ENCODE peak calls at places on chromosomes 12 and 14, in nine cellular contexts. One of them, this sample, is unnamed.

GRCh38 chr12:125330645-125331341 is 265.6 kb downstream of the AACS start:
- DNase-seq in testis: peak; percentile 82
- DNase-seq in HepG2: peak; percentile 5
- DNase-seq in A549: peak; percentile 44
- DNase-seq in uterus: peak; percentile 22
- DNase-seq in IMR-90: no peak
- DNase-seq in suprapubic skin: peak; percentile 65
- DNase-seq in stomach: peak; percentile 63
- DNase-seq in Peyer's patch: peak; percentile 19
- DNase-seq in this sample: peak; percentile 18

GRCh38 chr14:20751963-20752562 is 6.4 kb downstream of the EDDM3A start:
- DNase-seq in uterus: no peak
- DNase-seq in stomach: no peak
- DNase-seq in HepG2: no peak
- DNase-seq in testis: no peak
- DNase-seq in suprapubic skin: no peak
- DNase-seq in Peyer's patch: no peak
- DNase-seq in A549: peak; percentile 17
- DNase-seq in IMR-90: no peak
- DNase-seq in this sample: no peak

GRCh38 chr12:1533602-1534304 is 60.6 kb downstream of the FBXL14 start:
- DNase-seq in A549: no peak
- DNase-seq in uterus: no peak
- DNase-seq in stomach: no peak
- DNase-seq in Peyer's patch: no peak
- DNase-seq in suprapubic skin: no peak
- DNase-seq in HepG2: no peak
- DNase-seq in IMR-90: peak; percentile 43
- DNase-seq in testis: no peak
- DNase-seq in this sample: peak; percentile 77

GRCh38 chr14:72513994-72514659 is 379.8 kb downstream of the DPF3 start:
- DNase-seq in Peyer's patch: no peak
- DNase-seq in uterus: no peak
- DNase-seq in testis: no peak
- DNase-seq in stomach: no peak
- DNase-seq in HepG2: peak; percentile 7
- DNase-seq in suprapubic skin: no peak
- DNase-seq in IMR-90: peak; percentile 73
- DNase-seq in A549: peak; percentile 44
- DNase-seq in this sample: no peak

GRCh38 chr14:69281450-69282169 is 21.7 kb downstream of the GALNT16 start:
- DNase-seq in uterus: no peak
- DNase-seq in testis: no peak
- DNase-seq in IMR-90: peak; percentile 5
- DNase-seq in Peyer's patch: no peak
- DNase-seq in suprapubic skin: no peak
- DNase-seq in stomach: no peak
- DNase-seq in HepG2: no peak
- DNase-seq in A549: no peak
- DNase-seq in this sample: no peak

GRCh38 chr14:93039649-93040315 is 75.9 kb downstream of the ITPK1 start:
- DNase-seq in testis: no peak
- DNase-seq in A549: no peak
- DNase-seq in suprapubic skin: no peak
- DNase-seq in HepG2: no peak
- DNase-seq in stomach: no peak
- DNase-seq in Peyer's patch: no peak
- DNase-seq in uterus: no peak
- DNase-seq in IMR-90: no peak
- DNase-seq in this sample: no peak

GRCh38 chr12:15688202-15688736 is 100.9 kb downstream of the EPS8 start:
- DNase-seq in stomach: peak; percentile 31
- DNase-seq in Peyer's patch: no peak
- DNase-seq in IMR-90: no peak
- DNase-seq in uterus: no peak
- DNase-seq in HepG2: no peak
- DNase-seq in suprapubic skin: peak; percentile 74
- DNase-seq in testis: peak; percentile 58
- DNase-seq in A549: peak; percentile 76
- DNase-seq in this sample: peak; percentile 94

GRCh38 chr14:44108601-44109000 is 398.5 kb downstream of the FSCB start:
- DNase-seq in uterus: no peak
- DNase-seq in Peyer's patch: no peak
- DNase-seq in stomach: no peak
- DNase-seq in A549: no peak
- DNase-seq in HepG2: no peak
- DNase-seq in IMR-90: no peak
- DNase-seq in suprapubic skin: no peak
- DNase-seq in testis: no peak
- DNase-seq in this sample: no peak

GRCh38 chr14:70685480-70686197 is 43.9 kb downstream of the TTC9 start:
- DNase-seq in uterus: no peak
- DNase-seq in testis: no peak
- DNase-seq in suprapubic skin: no peak
- DNase-seq in stomach: no peak
- DNase-seq in HepG2: no peak
- DNase-seq in Peyer's patch: no peak
- DNase-seq in IMR-90: peak; percentile 13
- DNase-seq in A549: no peak
- DNase-seq in this sample: no peak

GRCh38 chr12:25052191-25053020 is 103.5 kb upstream of the BCAT1 start:
- DNase-seq in suprapubic skin: no peak
- DNase-seq in testis: no peak
- DNase-seq in uterus: no peak
- DNase-seq in Peyer's patch: peak; percentile 67
- DNase-seq in IMR-90: no peak
- DNase-seq in A549: no peak
- DNase-seq in HepG2: peak; percentile 45
- DNase-seq in stomach: no peak
- DNase-seq in this sample: no peak

GRCh38 chr12:124172646-124173045 is 122.2 kb upstream of the RFLNA start:
- DNase-seq in HepG2: no peak
- DNase-seq in suprapubic skin: no peak
- DNase-seq in Peyer's patch: no peak
- DNase-seq in A549: no peak
- DNase-seq in uterus: no peak
- DNase-seq in stomach: no peak
- DNase-seq in IMR-90: no peak
- DNase-seq in testis: no peak
- DNase-seq in this sample: no peak

GRCh38 chr12:111314949-111315539 is 53.9 kb downstream of the PHETA1 start:
- DNase-seq in A549: no peak
- DNase-seq in HepG2: no peak
- DNase-seq in testis: no peak
- DNase-seq in suprapubic skin: no peak
- DNase-seq in stomach: no peak
- DNase-seq in Peyer's patch: no peak
- DNase-seq in IMR-90: no peak
- DNase-seq in uterus: no peak
- DNase-seq in this sample: no peak

GRCh38 chr12:123111498-123112165 is 39.3 kb downstream of the PITPNM2 start:
- DNase-seq in HepG2: no peak
- DNase-seq in Peyer's patch: no peak
- DNase-seq in stomach: no peak
- DNase-seq in uterus: no peak
- DNase-seq in suprapubic skin: no peak
- DNase-seq in testis: no peak
- DNase-seq in IMR-90: peak; percentile 41
- DNase-seq in A549: no peak
- DNase-seq in this sample: no peak

GRCh38 chr12:122793685-122794106 is 19.3 kb downstream of the CCDC62 start:
- DNase-seq in testis: no peak
- DNase-seq in suprapubic skin: no peak
- DNase-seq in IMR-90: peak; percentile 69
- DNase-seq in Peyer's patch: no peak
- DNase-seq in HepG2: peak; percentile 34
- DNase-seq in stomach: no peak
- DNase-seq in A549: peak; percentile 73
- DNase-seq in uterus: no peak
- DNase-seq in this sample: no peak

GRCh38 chr14:34857689-34858449 is 17.3 kb downstream of the BAZ1A start:
- DNase-seq in suprapubic skin: no peak
- DNase-seq in HepG2: no peak
- DNase-seq in uterus: no peak
- DNase-seq in stomach: no peak
- DNase-seq in A549: no peak
- DNase-seq in testis: no peak
- DNase-seq in IMR-90: no peak
- DNase-seq in Peyer's patch: no peak
- DNase-seq in this sample: no peak

GRCh38 chr14:69877492-69877891 is 1.7 kb upstream of the SMOC1 start:
- DNase-seq in IMR-90: peak; percentile 74
- DNase-seq in testis: peak; percentile 39
- DNase-seq in A549: peak; percentile 51
- DNase-seq in Peyer's patch: no peak
- DNase-seq in HepG2: no peak
- DNase-seq in suprapubic skin: no peak
- DNase-seq in stomach: no peak
- DNase-seq in uterus: no peak
- DNase-seq in this sample: no peak

GRCh38 chr12:129540249-129540648 is 363.6 kb downstream of the TMEM132D start:
- DNase-seq in HepG2: no peak
- DNase-seq in uterus: no peak
- DNase-seq in suprapubic skin: no peak
- DNase-seq in testis: no peak
- DNase-seq in A549: no peak
- DNase-seq in stomach: no peak
- DNase-seq in IMR-90: no peak
- DNase-seq in Peyer's patch: no peak
- DNase-seq in this sample: no peak

DNA sequence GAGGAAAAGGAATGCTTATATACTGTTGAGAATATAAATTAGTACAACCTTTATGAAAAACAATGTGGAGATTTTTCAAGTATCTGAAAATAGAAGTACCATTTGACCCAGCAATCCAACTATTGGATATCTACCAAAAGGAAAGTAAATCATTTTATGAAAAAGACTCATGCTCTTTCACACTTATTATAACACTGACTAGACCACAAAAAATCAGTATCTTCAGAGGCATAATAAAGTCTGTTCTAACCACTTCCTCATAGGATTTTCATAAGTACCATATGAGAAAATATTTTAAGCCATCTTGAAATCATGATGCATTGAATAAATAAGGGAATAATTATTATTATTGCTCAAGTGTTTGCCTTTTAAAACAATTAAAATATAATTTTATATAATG is 90.8 kb downstream of the SLCO1B1 start:
- DNase-seq in testis: no peak
- DNase-seq in A549: no peak
- DNase-seq in suprapubic skin: no peak
- DNase-seq in IMR-90: no peak
- DNase-seq in Peyer's patch: no peak
- DNase-seq in HepG2: no peak
- DNase-seq in uterus: no peak
- DNase-seq in stomach: no peak
- DNase-seq in this sample: no peak
- TF ChIP-seq POLR2A in testis: no peak
- TF ChIP-seq POLR2A in A549: no peak
- TF ChIP-seq POLR2A in suprapubic skin: no peak
- TF ChIP-seq POLR2A in IMR-90: no peak
- TF ChIP-seq POLR2A in Peyer's patch: no peak
- TF ChIP-seq POLR2A in HepG2: no peak
- TF ChIP-seq POLR2A in uterus: no peak
- TF ChIP-seq POLR2A in stomach: no peak
- TF ChIP-seq POLR2A in this sample: no peak

GRCh38 chr14:91882369-91882768 is 15.0 kb upstream of the TC2N start:
- DNase-seq in Peyer's patch: no peak
- DNase-seq in stomach: no peak
- DNase-seq in HepG2: no peak
- DNase-seq in A549: no peak
- DNase-seq in testis: no peak
- DNase-seq in uterus: no peak
- DNase-seq in suprapubic skin: no peak
- DNase-seq in IMR-90: no peak
- DNase-seq in this sample: no peak
- H3K4me3 ChIP-seq in Peyer's patch: no peak overlapping the region
- H3K4me3 ChIP-seq in stomach: no peak overlapping the region
- H3K4me3 ChIP-seq in HepG2: no peak overlapping the region
- H3K4me3 ChIP-seq in A549: no peak overlapping the region
- H3K4me3 ChIP-seq in testis: no peak overlapping the region
- H3K4me3 ChIP-seq in uterus: no peak overlapping the region
- H3K4me3 ChIP-seq in suprapubic skin: no peak overlapping the region
- H3K4me3 ChIP-seq in IMR-90: no peak overlapping the region
- H3K4me3 ChIP-seq in this sample: no peak overlapping the region

DNA sequence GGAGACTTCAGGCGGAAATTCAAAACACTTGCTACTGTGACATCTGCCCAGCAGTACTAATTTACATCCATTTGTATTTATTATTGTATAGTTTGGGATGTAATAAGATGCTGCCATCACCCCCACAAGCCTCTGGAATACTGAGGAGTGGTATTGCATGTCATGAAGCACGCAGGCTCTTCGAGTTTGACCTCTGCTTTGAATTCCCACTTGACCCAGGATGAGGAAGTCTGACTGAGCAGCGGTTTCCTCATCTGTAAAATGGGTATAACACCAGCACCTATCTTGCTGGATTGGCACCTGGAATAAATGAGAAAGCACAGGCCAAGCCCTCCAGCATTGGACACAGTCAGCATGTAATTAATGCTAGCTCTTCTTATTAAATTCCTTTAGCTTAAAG is 116.0 kb upstream of the DIO3 start:
- DNase-seq in stomach: no peak
- DNase-seq in IMR-90: no peak
- DNase-seq in suprapubic skin: no peak
- DNase-seq in A549: no peak
- DNase-seq in Peyer's patch: no peak
- DNase-seq in testis: no peak
- DNase-seq in uterus: no peak
- DNase-seq in HepG2: no peak
- DNase-seq in this sample: no peak
- TF ChIP-seq POLR2A in stomach: no peak
- TF ChIP-seq POLR2A in IMR-90: no peak
- TF ChIP-seq POLR2A in suprapubic skin: no peak
- TF ChIP-seq POLR2A in A549: no peak
- TF ChIP-seq POLR2A in Peyer's patch: no peak
- TF ChIP-seq POLR2A in testis: no peak
- TF ChIP-seq POLR2A in uterus: no peak
- TF ChIP-seq POLR2A in HepG2: no peak
- TF ChIP-seq POLR2A in this sample: no peak

DNA sequence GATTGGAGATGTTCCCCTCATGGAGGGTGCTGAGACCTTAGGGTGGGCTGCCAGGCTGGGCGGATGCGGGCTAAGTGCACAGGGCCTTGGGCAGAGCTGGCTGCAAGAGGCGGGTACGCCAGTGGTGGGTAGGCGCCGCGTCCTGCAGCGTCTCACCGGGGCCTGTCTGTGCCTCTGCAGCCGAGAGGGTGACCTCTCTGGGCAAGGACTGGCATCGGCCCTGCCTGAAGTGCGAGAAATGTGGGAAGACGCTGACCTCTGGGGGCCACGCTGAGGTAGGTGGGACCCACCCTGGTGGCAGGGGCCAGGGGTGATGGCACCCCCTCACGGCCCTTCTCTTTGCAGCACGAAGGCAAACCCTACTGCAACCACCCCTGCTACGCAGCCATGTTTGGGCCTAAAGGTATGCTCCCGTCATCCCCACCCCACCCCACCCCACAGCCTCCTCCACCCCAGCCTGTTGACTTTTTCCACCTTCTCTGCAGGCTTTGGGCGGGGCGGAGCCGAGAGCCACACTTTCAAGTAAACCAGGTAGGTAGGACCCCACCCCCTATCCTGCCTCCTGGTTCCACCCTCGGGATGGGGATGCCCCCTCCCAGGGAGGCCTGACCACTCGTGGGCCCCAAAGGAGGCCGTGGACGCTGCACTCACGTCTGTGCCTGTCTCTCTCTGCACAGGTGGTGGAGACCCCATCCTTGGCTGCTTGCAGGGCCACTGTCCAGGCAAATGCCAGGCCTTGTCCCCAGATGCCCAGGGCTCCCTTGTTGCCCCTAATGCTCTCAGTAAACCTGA is 1.5 kb downstream of the CRIP1 start:
- DNase-seq in A549: peak; percentile 59
- DNase-seq in HepG2: no peak
- DNase-seq in stomach: no peak
- DNase-seq in uterus: no peak
- DNase-seq in IMR-90: no peak
- DNase-seq in testis: no peak
- DNase-seq in suprapubic skin: no peak
- DNase-seq in Peyer's patch: no peak
- DNase-seq in this sample: peak; percentile 87
- H3K4me3 ChIP-seq in A549: peak overlapping the region; percentile 59
- H3K4me3 ChIP-seq in HepG2: peak overlapping the region; percentile 57
- H3K4me3 ChIP-seq in stomach: peak overlapping the region; percentile 46
- H3K4me3 ChIP-seq in uterus: peak overlapping the region; percentile 24
- H3K4me3 ChIP-seq in IMR-90: no peak overlapping the region
- H3K4me3 ChIP-seq in testis: no peak overlapping the region
- H3K4me3 ChIP-seq in suprapubic skin: peak overlapping the region; percentile 82
- H3K4me3 ChIP-seq in Peyer's patch: peak overlapping the region; percentile 74
- H3K4me3 ChIP-seq in this sample: peak overlapping the region; percentile 51